ENCODE peak calls at places on chromosomes 6 and 20, in ten cellular contexts. H is left ventricle myocardium inferior; D is left lung; N is CD4-positive, alpha-beta T cell; T is cardiac muscle cell; Y is pancreas; U is H9; G is CD8-positive, alpha-beta T cell; M is mesenchymal stem cell; C is dorsolateral prefrontal cortex. Z is an unnamed sample.
A peak's percentile ranks its signal among the peaks of the same experiment; 100 is the strongest.

GRCh38 chr6:139744038-139744437 is 369.6 kb upstream of the CITED2 start:
- DNase-seq in H (no peak), G (no peak), T (no peak), D (no peak), M (no peak), C (no peak), Y (no peak), N (no peak), U (no peak), Z (no peak)

GRCh38 chr6:158060447-158061360 is 79.0 kb downstream of the SYNJ2 start:
- DNase-seq in D (peak; percentile 78), C (peak; percentile 45), H (peak; percentile 81), Y (peak; percentile 77), N (no peak), T (no peak), M (peak; percentile 90), U (no peak), G (no peak), Z (no peak)

GRCh38 chr20:50381771-50382593 is 128.2 kb upstream of the PTPN1 start:
- DNase-seq in M (no peak), C (no peak), U (no peak), G (peak; percentile 11), T (no peak), D (peak; percentile 63), Y (no peak), H (no peak), N (peak; percentile 6), Z (no peak)

GRCh38 chr6:113318553-113318952 is 538.6 kb upstream of the MARCKS start:
- DNase-seq in C (no peak), D (no peak), M (peak; percentile 12), H (no peak), N (no peak), G (no peak), U (no peak), Y (no peak), T (no peak), Z (no peak)

GRCh38 chr20:963795-964194 is 38.3 kb downstream of the RSPO4 start:
- DNase-seq in D (no peak), T (no peak), G (no peak), M (no peak), C (no peak), H (no peak), U (no peak), N (no peak), Y (no peak), Z (no peak)

GRCh38 chr6:92715991-92716390 is 703.4 kb downstream of the EPHA7 start:
- DNase-seq in C (no peak), G (no peak), M (peak; percentile 57), N (no peak), Y (no peak), D (no peak), H (no peak), U (no peak), T (no peak), Z (no peak)

GRCh38 chr20:50151034-50151743 is 2.3 kb downstream of the PEDS1 start:
- DNase-seq in H (no peak), Y (peak; percentile 55), U (no peak), T (no peak), G (no peak), C (no peak), N (no peak), M (peak; percentile 38), D (peak; percentile 62), Z (no peak)

GRCh38 chr20:32474967-32475819 is 109.9 kb downstream of the NOL4L start:
- DNase-seq in Y (peak; percentile 74), C (no peak), T (peak; percentile 91), U (peak; percentile 66), M (peak; percentile 95), D (peak; percentile 94), G (no peak), N (no peak), H (peak; percentile 92), Z (peak; percentile 39)

GRCh38 chr20:58361549-58361948 is 27.5 kb upstream of the VAPB start:
- DNase-seq in G (no peak), C (no peak), N (no peak), M (peak; percentile 97), T (no peak), U (no peak), D (no peak), Y (no peak), H (no peak), Z (no peak)

GRCh38 chr6:34951741-34952140 is 62.7 kb downstream of the ANKS1A start:
- DNase-seq in U (no peak), H (no peak), N (no peak), M (no peak), T (no peak), C (no peak), D (no peak), G (no peak), Y (no peak), Z (no peak)

GRCh38 chr20:53045941-53046340 is 73.8 kb downstream of the TSHZ2 start:
- DNase-seq in G (no peak), D (no peak), T (peak; percentile 80), M (peak; percentile 73), Y (no peak), C (no peak), U (no peak), N (no peak), H (no peak), Z (no peak)

GRCh38 chr20:53468583-53468982 is 125.1 kb downstream of the ZNF217 start:
- DNase-seq in D (no peak), T (no peak), N (no peak), C (no peak), H (no peak), M (peak; percentile 9), Y (no peak), U (no peak), G (no peak), Z (no peak)

GRCh38 chr6:118725944-118726343 is 74.6 kb upstream of the CEP85L start:
- DNase-seq in C (no peak), U (no peak), D (no peak), M (no peak), N (no peak), H (no peak), T (no peak), G (peak; percentile 52), Y (no peak), Z (no peak)

GRCh38 chr6:67606905-67607828 is 1027.9 kb upstream of the ADGRB3 start:
- DNase-seq in U (no peak), N (no peak), T (no peak), Y (no peak), D (no peak), C (no peak), M (no peak), H (no peak), G (no peak), Z (no peak)

DNA sequence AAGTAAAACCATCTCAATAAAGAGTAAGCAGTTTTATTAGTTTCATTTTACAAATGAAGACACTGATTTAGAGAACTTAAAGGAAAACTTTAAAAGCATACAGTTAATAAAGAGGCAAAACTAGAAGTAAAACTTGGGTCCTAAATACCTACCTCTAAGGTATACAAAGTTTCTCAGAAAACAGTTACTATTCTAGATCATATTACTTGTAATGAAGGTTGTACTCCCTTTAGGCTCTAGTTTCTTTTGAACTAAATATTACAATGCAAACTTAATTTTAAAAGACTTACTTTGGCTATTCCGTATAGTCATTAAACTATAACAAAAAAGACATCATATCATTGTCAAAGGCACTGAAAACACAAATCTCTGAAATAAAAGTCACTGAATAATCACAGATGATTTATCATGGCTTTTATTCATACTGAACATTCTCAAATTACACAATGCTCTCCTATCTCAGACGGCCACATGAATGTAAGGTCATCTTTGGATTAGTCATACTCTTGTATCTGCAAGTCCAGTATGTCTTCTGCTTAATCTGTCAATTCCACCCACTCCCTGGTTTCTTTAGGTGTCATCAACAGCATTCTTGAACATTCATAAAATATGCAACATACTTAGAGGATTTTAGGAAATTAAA is 361.6 kb upstream of the RUNX2 start:
- DNase-seq in C (no peak), H (no peak), D (no peak), Y (no peak), U (no peak), M (peak; percentile 60), N (no peak), T (no peak), G (no peak), Z (no peak)
- H3K27ac ChIP-seq in C (no peak overlapping the region), H (peak overlapping the region; percentile 39), D (no peak overlapping the region), Y (no peak overlapping the region), U (no peak overlapping the region), M (no peak overlapping the region), N (no peak overlapping the region), T (no peak overlapping the region), G (no peak overlapping the region), Z (no peak overlapping the region)

GRCh38 chr6:130252527-130253237 is 29.9 kb upstream of the SAMD3 start:
- DNase-seq in U (no peak), C (no peak), D (no peak), H (no peak), M (no peak), Y (peak; percentile 5), G (no peak), T (no peak), N (no peak), Z (no peak)
- H3K27ac ChIP-seq in U (no peak overlapping the region), C (no peak overlapping the region), D (no peak overlapping the region), H (no peak overlapping the region), M (no peak overlapping the region), Y (no peak overlapping the region), G (no peak overlapping the region), T (no peak overlapping the region), N (no peak overlapping the region), Z (no peak overlapping the region)

GRCh38 chr20:15498926-15499325 is 1074.3 kb downstream of the KIF16B start:
- DNase-seq in D (no peak), T (no peak), N (no peak), C (no peak), U (no peak), M (peak; percentile 2), Y (no peak), G (no peak), H (no peak), Z (no peak)
- H3K27ac ChIP-seq in D (no peak overlapping the region), T (no peak overlapping the region), N (no peak overlapping the region), C (no peak overlapping the region), U (no peak overlapping the region), M (no peak overlapping the region), Y (no peak overlapping the region), G (no peak overlapping the region), H (no peak overlapping the region), Z (no peak overlapping the region)

GRCh38 chr20:10185741-10186558 is 32.7 kb upstream of the SNAP25 start:
- DNase-seq in H (no peak), M (no peak), D (no peak), U (no peak), G (no peak), C (peak; percentile 85), T (no peak), Y (peak; percentile 46), N (no peak), Z (peak; percentile 95)
- H3K27ac ChIP-seq in H (no peak overlapping the region), M (no peak overlapping the region), D (no peak overlapping the region), U (no peak overlapping the region), G (no peak overlapping the region), C (no peak overlapping the region), T (no peak overlapping the region), Y (no peak overlapping the region), N (no peak overlapping the region), Z (no peak overlapping the region)

Z was measured in caudate nucleus.